ENCODE peak calls at places on chromosomes 3 and 15, in four cellular contexts. T, V, I and W are unnamed samples.

GRCh38 chr15:77753238-77753873 is 120.6 kb upstream of the LINGO1 start:
- DNase-seq in T (peak; percentile 25), V (peak; percentile 0), I (no peak), W (no peak)

GRCh38 chr3:54630111-54630623 is 297.7 kb downstream of the LRTM1 start:
- DNase-seq in T (no peak), V (no peak), I (no peak), W (no peak)

GRCh38 chr3:8732413-8732812 is 1.2 kb upstream of the CAV3 start:
- DNase-seq in T (no peak), V (no peak), I (no peak), W (no peak)

GRCh38 chr15:99439524-99439835 is 126.3 kb upstream of the MEF2A start:
- DNase-seq in T (peak; percentile 17), V (no peak), I (no peak), W (no peak)

GRCh38 chr3:8739757-8740508 is 6.3 kb downstream of the CAV3 start:
- DNase-seq in T (no peak), V (peak; percentile 30), I (no peak), W (no peak)

GRCh38 chr3:88713233-88713691 is 394.2 kb upstream of the EPHA3 start:
- DNase-seq in T (no peak), V (peak; percentile 90), I (no peak), W (peak; percentile 78)

GRCh38 chr15:64690008-64690407 is 85.4 kb downstream of the RBPMS2 start:
- DNase-seq in T (no peak), V (no peak), I (no peak), W (no peak)

GRCh38 chr3:29937185-29937584 is 656.3 kb downstream of the RBMS3 start:
- DNase-seq in T (no peak), V (no peak), I (no peak), W (no peak)

GRCh38 chr3:152511904-152512303 is 243.2 kb downstream of the MBNL1 start:
- DNase-seq in T (no peak), V (no peak), I (no peak), W (no peak)

GRCh38 chr3:147007736-147008245 is 398.6 kb downstream of the ZIC4 start:
- DNase-seq in T (no peak), V (no peak), I (no peak), W (no peak)

GRCh38 chr15:71718116-71718910 is 92.0 kb upstream of the NR2E3 start:
- DNase-seq in T (no peak), V (no peak), I (no peak), W (no peak)

GRCh38 chr15:66802087-66803001 is 100.3 kb downstream of the SMAD6 start:
- DNase-seq in T (no peak), V (peak; percentile 39), I (no peak), W (peak; percentile 43)